ENCODE peak calls at places on chromosomes 3 and 15, in nine cellular contexts. E is uterus; U is PC-9; V is GM23248; B is astrocyte; R is aorta; M is CD8-positive, alpha-beta memory T cell; Z is cardiac muscle cell; P is brain microvascular endothelial cell. Y is an unnamed sample.
A peak's percentile ranks its signal among the peaks of the same experiment; 100 is the strongest.

GRCh38 chr3:47512416-47513124 is 942 bp downstream of the ELP6 start:
- DNase-seq in E (peak; percentile 34), U (no peak), V (peak; percentile 63), B (no peak), R (peak; percentile 78), M (peak; percentile 51), Z (peak; percentile 45), P (peak; percentile 4), Y (no peak)

GRCh38 chr3:161630791-161631190 is 134.2 kb downstream of the OTOL1 start:
- DNase-seq in E (no peak), U (no peak), V (peak; percentile 14), B (no peak), R (no peak), M (no peak), Z (peak; percentile 57), P (no peak), Y (no peak)

GRCh38 chr3:60080648-60081047 is 1030.8 kb upstream of the CFAP20DC start:
- DNase-seq in E (no peak), U (no peak), V (peak; percentile 16), B (no peak), R (no peak), M (no peak), Z (no peak), P (no peak), Y (no peak)

GRCh38 chr15:99347609-99348008 is 96.3 kb downstream of the LRRC28 start:
- DNase-seq in E (no peak), U (no peak), V (peak; percentile 12), B (no peak), R (no peak), M (no peak), Z (no peak), P (no peak), Y (no peak)

GRCh38 chr15:66071621-66072295 is 181.8 kb downstream of the MEGF11 start:
- DNase-seq in E (no peak), U (no peak), V (peak; percentile 61), B (peak; percentile 4), R (no peak), M (no peak), Z (peak; percentile 12), P (no peak), Y (no peak)

GRCh38 chr3:141414141-141414689 is 45.9 kb downstream of the ZBTB38 start:
- DNase-seq in E (no peak), U (no peak), V (peak; percentile 88), B (peak; percentile 79), R (no peak), M (no peak), Z (no peak), P (no peak), Y (no peak)

GRCh38 chr3:30007668-30008067 is 598.7 kb upstream of the TGFBR2 start:
- DNase-seq in E (no peak), U (peak; percentile 44), V (peak; percentile 20), B (peak; percentile 9), R (no peak), M (no peak), Z (no peak), P (no peak), Y (no peak)

GRCh38 chr15:78640840-78641733 is at the start of gene CHRNB4:
- DNase-seq in E (no peak), U (peak; percentile 52), V (peak; percentile 10), B (peak; percentile 18), R (peak; percentile 75), M (no peak), Z (peak; percentile 82), P (no peak), Y (no peak)

GRCh38 chr3:142270407-142270806 is 45.0 kb upstream of the GK5 start:
- DNase-seq in E (no peak), U (no peak), V (no peak), B (no peak), R (no peak), M (peak; percentile 49), Z (no peak), P (no peak), Y (no peak)

GRCh38 chr15:45867281-45867680 is 232.5 kb downstream of the SQOR start:
- DNase-seq in E (no peak), U (no peak), V (no peak), B (no peak), R (no peak), M (no peak), Z (no peak), P (no peak), Y (no peak)

GRCh38 chr3:196134691-196135090 is 52.8 kb upstream of the TFRC start:
- DNase-seq in E (no peak), U (no peak), V (no peak), B (no peak), R (no peak), M (no peak), Z (no peak), P (no peak), Y (no peak)

GRCh38 chr3:195895900-195896360 is 12.4 kb downstream of the TNK2 start:
- DNase-seq in E (no peak), U (peak; percentile 76), V (peak; percentile 70), B (no peak), R (peak; percentile 90), M (peak; percentile 80), Z (peak; percentile 51), P (no peak), Y (peak; percentile 66)

DNA sequence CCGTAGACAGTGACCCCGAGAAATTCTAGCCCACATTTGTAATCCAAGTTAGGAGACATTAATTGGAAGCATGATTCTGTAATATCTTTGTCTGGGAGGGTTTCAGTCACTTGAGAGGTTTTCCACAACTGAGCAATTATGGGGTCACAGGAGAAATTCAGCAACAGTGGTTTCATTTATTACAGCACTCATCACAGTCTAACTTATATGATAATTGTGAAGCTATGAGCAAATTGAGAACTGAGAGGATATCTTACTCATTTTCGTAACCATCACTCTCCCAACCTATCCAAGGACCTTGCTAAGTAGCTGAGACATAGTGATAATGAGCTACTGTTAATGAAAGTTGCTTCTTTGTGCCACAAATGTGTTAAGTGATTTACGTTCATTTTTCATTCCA is 328.5 kb upstream of the PPP2R3A start:
- DNase-seq in E (no peak), U (no peak), V (no peak), B (no peak), R (no peak), M (no peak), Z (no peak), P (no peak), Y (no peak)
- H3K27me3 ChIP-seq in E (no peaks in the 10 kb centered on the region), U (no peaks in the 10 kb centered on the region), V (no peaks in the 10 kb centered on the region), B (no peaks in the 10 kb centered on the region), R (no peaks in the 10 kb centered on the region), M (no peaks in the 10 kb centered on the region), Z (no peaks in the 10 kb centered on the region), P (no peaks in the 10 kb centered on the region), Y (no peaks in the 10 kb centered on the region)

DNA sequence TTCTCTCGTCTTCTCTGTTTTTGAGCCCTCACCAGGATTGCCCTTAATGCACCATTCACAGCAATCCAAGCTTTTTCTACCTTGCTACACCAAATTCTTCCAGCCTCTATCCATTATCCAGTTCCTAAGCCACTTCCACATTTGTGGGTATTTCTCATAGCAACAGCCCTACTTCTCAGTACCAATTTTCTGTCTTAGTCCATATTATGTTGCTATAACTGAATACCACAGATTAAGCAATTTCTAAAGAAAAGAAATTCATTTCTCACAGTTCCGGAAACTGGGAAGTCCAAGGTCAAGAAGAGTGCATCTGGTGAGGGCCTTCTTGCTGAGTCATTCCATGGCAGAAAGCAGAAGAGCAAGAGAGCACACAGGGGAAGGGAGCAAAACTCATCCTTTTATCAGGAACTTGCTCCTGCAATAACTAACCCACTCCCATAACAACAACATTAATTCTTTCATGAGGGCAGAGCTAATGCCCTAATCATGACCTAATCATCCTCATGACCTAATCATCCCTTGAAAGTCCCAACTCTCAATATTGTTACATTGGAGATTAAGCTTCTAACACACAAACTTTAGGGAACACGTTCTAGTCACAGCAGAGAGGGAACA is 9.7 kb upstream of the EIF1B start:
- DNase-seq in E (no peak), U (no peak), V (peak; percentile 82), B (peak; percentile 75), R (no peak), M (no peak), Z (no peak), P (peak; percentile 84), Y (no peak)
- H3K4me3 ChIP-seq in E (no peak overlapping the region), U (no peak overlapping the region), V (peak overlapping the region; percentile 36), B (no peak overlapping the region), R (no peak overlapping the region), M (no peak overlapping the region), Z (no peak overlapping the region), P (no peak overlapping the region), Y (no peak overlapping the region)

GRCh38 chr3:179179979-179180758 is 32.0 kb downstream of the PIK3CA start:
- DNase-seq in E (no peak), U (peak; percentile 58), V (peak; percentile 54), B (peak; percentile 49), R (no peak), M (no peak), Z (no peak), P (no peak), Y (no peak)
- H3K27me3 ChIP-seq in E (no peaks in the 10 kb centered on the region), U (no peaks in the 10 kb centered on the region), V (no peaks in the 10 kb centered on the region), B (no peaks in the 10 kb centered on the region), R (no peaks in the 10 kb centered on the region), M (no peaks in the 10 kb centered on the region), Z (no peaks in the 10 kb centered on the region), P (no peaks in the 10 kb centered on the region), Y (no peaks in the 10 kb centered on the region)

GRCh38 chr15:70091649-70092461 is 5.9 kb downstream of the TLE3 start:
- DNase-seq in E (no peak), U (peak; percentile 88), V (no peak), B (peak; percentile 71), R (no peak), M (peak; percentile 45), Z (no peak), P (no peak), Y (no peak)

GRCh38 chr15:70094690-70095311 is 2.9 kb downstream of the TLE3 start:
- DNase-seq in E (no peak), U (no peak), V (peak; percentile 18), B (no peak), R (no peak), M (no peak), Z (peak; percentile 23), P (no peak), Y (no peak)

GRCh38 chr15:70093070-70093469 is 4.6 kb downstream of the TLE3 start:
- DNase-seq in E (no peak), U (no peak), V (no peak), B (no peak), R (no peak), M (peak; percentile 3), Z (no peak), P (no peak), Y (no peak)

GRCh38 chr15:70092462-70092850 is 5.3 kb downstream of the TLE3 start:
- DNase-seq in E (no peak), U (no peak), V (no peak), B (no peak), R (no peak), M (peak; percentile 3), Z (no peak), P (no peak), Y (no peak)

DNA sequence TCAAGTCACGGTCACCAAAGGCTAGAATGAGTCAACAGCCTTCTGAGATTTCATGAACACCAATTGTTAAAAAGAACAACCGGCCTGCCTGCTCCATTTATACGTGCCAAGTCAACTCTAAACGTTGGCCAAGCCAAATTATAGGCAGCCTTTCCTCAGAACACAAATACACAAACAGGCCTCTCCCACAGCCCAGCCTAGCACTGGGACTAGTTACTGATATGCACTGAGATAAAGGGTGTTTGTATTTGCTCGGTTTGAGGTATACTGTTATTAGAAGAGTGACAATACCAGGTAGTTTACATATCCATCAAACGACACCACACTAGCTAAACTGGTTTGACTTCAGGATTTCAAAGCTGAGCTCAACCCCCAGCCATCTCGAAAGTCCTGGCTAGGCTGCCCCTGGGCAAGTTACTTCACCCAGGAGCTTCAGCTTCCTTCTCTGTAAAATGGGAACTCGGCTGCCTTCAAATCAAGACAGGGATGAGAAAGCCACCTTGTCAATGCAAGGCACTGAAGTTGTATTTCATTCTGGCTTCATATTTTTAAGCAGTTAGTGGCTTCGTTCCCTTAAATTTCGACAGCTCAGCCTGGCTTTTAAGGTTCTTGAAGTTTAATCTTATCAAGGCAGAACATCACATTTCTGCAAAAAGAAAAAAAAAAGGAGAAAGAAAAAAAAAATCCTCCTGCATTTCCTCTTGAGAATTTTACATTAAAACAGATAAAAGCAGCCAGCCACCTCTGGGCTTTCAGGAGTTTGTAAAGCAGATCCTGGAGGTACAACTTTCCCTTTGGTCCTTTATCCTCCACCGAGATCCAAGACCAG is 4.0 kb downstream of the TLE3 start:
- DNase-seq in E (no peak), U (peak; percentile 97), V (peak; percentile 56), B (no peak), R (no peak), M (peak; percentile 12), Z (no peak), P (no peak), Y (no peak)
- H3K4me3 ChIP-seq in E (no peak overlapping the region), U (peak overlapping the region; percentile 84), V (peak overlapping the region; percentile 84), B (peak overlapping the region; percentile 22), R (no peak overlapping the region), M (peak overlapping the region; percentile 46), Z (no peak overlapping the region), P (no peak overlapping the region), Y (no peak overlapping the region)

Y was measured in dorsolateral prefrontal cortex.